ENCODE peak calls at places on chromosomes 11 and 22, in seven cellular contexts. O is OCI-LY7, H is PC-3, X is thyroid gland, V is WERI-Rb-1, T is ovary, N is lower lobe of right lung. K is an unnamed sample.
A peak's percentile ranks its signal among the peaks of the same experiment; 100 is the strongest.

GRCh38 chr11:46120711-46121327 is 435 bp downstream of the PHF21A start:
- DNase-seq in O (peak; percentile 54), H (no peak), X (peak; percentile 62), V (peak; percentile 57), T (peak; percentile 70), N (peak; percentile 46), K (peak; percentile 73)

GRCh38 chr11:107587306-107587979 is 3.5 kb upstream of the ELMOD1 start:
- DNase-seq in O (no peak), H (peak; percentile 47), X (no peak), V (no peak), T (no peak), N (no peak), K (no peak)

GRCh38 chr11:24820541-24820940 is 323.7 kb downstream of the LUZP2 start:
- DNase-seq in O (no peak), H (peak; percentile 42), X (no peak), V (no peak), T (no peak), N (no peak), K (peak; percentile 24)

GRCh38 chr22:35317680-35318290 is 18.1 kb downstream of the TOM1 start:
- DNase-seq in O (no peak), H (no peak), X (no peak), V (no peak), T (no peak), N (no peak), K (no peak)

GRCh38 chr11:129935723-129936122 is 40.3 kb upstream of the NFRKB start:
- DNase-seq in O (no peak), H (no peak), X (no peak), V (no peak), T (no peak), N (no peak), K (no peak)

GRCh38 chr11:8839957-8840945 is 70.7 kb upstream of the AKIP1 start:
- DNase-seq in O (no peak), H (peak; percentile 27), X (peak; percentile 70), V (no peak), T (no peak), N (no peak), K (peak; percentile 51)

GRCh38 chr11:12090761-12091261 is 19.6 kb upstream of the MICAL2 start:
- DNase-seq in O (no peak), H (peak; percentile 93), X (peak; percentile 32), V (no peak), T (no peak), N (peak; percentile 81), K (no peak)

GRCh38 chr22:49866646-49867045 is 13.0 kb downstream of the ZBED4 start:
- DNase-seq in O (no peak), H (no peak), X (no peak), V (no peak), T (no peak), N (no peak), K (no peak)

GRCh38 chr22:29043906-29044575 is 17.6 kb downstream of the C22orf31 start:
- DNase-seq in O (no peak), H (peak; percentile 51), X (no peak), V (no peak), T (no peak), N (no peak), K (peak; percentile 75)

GRCh38 chr22:23256986-23257888 is 76.9 kb downstream of the BCR start:
- DNase-seq in O (no peak), H (no peak), X (no peak), V (no peak), T (peak; percentile 72), N (no peak), K (peak; percentile 55)

GRCh38 chr11:68312117-68312779 is at the start of gene LRP5:
- DNase-seq in O (peak; percentile 16), H (peak; percentile 50), X (peak; percentile 53), V (peak; percentile 31), T (peak; percentile 67), N (no peak), K (peak; percentile 78)

GRCh38 chr22:50621491-50621880 is 6.5 kb downstream of the ARSA start:
- DNase-seq in O (peak; percentile 70), H (no peak), X (no peak), V (no peak), T (no peak), N (no peak), K (no peak)

GRCh38 chr11:88494857-88495256 is 157.3 kb upstream of the CTSC start:
- DNase-seq in O (no peak), H (peak; percentile 27), X (no peak), V (no peak), T (no peak), N (no peak), K (no peak)

GRCh38 chr22:39300198-39300830 is 19.1 kb downstream of the RPL3 start:
- DNase-seq in O (peak; percentile 47), H (no peak), X (no peak), V (no peak), T (no peak), N (peak; percentile 76), K (no peak)

GRCh38 chr11:124669193-124669592 is 4.3 kb downstream of the SIAE start:
- DNase-seq in O (peak; percentile 59), H (peak; percentile 76), X (peak; percentile 41), V (peak; percentile 43), T (peak; percentile 27), N (no peak), K (peak; percentile 71)

GRCh38 chr11:93887111-93887510 is 36.7 kb upstream of the VSTM5 start:
- DNase-seq in O (no peak), H (no peak), X (peak; percentile 37), V (no peak), T (no peak), N (no peak), K (no peak)

GRCh38 chr11:100805509-100806199 is 118.6 kb downstream of the ARHGAP42 start:
- DNase-seq in O (no peak), H (peak; percentile 86), X (no peak), V (no peak), T (no peak), N (no peak), K (no peak)

GRCh38 chr22:22770280-22770871 is 117.2 kb upstream of the IGLL5 start:
- DNase-seq in O (peak; percentile 59), H (peak; percentile 64), X (peak; percentile 40), V (peak; percentile 71), T (peak; percentile 50), N (no peak), K (peak; percentile 29)

GRCh38 chr22:42073568-42074152 is 388 bp upstream of the PHETA2 start:
- DNase-seq in O (no peak), H (no peak), X (no peak), V (no peak), T (peak; percentile 38), N (no peak), K (no peak)
- H3K4me3 ChIP-seq in O (no peak overlapping the region), H (no peak overlapping the region), X (peak overlapping the region; percentile 22), V (no peak overlapping the region), T (peak overlapping the region; percentile 66), N (peak overlapping the region; percentile 73), K (peak overlapping the region; percentile 82)

DNA sequence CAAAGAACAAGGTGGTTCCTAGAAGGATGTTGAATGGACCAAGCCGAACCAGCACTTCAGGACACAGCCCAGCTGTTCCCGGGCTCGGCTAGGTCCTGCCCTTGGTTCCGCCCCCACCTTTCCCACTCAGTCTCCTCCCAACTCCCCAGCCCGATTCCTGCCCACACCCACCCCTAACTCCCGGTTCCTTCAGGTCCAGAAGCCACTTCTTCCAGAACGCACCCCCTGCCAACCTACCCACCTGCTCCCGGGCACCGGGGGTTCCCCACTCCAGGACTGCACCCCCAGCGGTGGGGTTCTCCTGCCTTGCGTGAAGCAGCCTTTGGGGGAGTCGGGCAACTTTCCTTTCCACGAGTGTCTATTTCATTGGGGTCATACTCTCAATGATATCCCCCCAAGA is 30.7 kb downstream of the CERK start:
- DNase-seq in O (no peak), H (no peak), X (no peak), V (no peak), T (no peak), N (no peak), K (no peak)
- H3K36me3 ChIP-seq in O (peaks cover 67% of the 10 kb centered on the region), H (no peaks in the 10 kb centered on the region), X (peaks cover 49% of the 10 kb centered on the region), V (peaks cover 81% of the 10 kb centered on the region), T (no peaks in the 10 kb centered on the region), N (peaks cover 98% of the 10 kb centered on the region), K (peaks cover 81% of the 10 kb centered on the region)

GRCh38 chr11:6746626-6747025 is 25.1 kb downstream of the OR2AG2 start:
- DNase-seq in O (no peak), H (no peak), X (no peak), V (no peak), T (no peak), N (no peak), K (no peak)

GRCh38 chr11:6746086-6746618 is 25.6 kb downstream of the OR2AG2 start:
- DNase-seq in O (peak; percentile 73), H (no peak), X (no peak), V (no peak), T (no peak), N (no peak), K (no peak)

GRCh38 chr11:6747097-6747662 is 24.6 kb downstream of the OR2AG2 start:
- DNase-seq in O (no peak), H (no peak), X (no peak), V (no peak), T (no peak), N (no peak), K (no peak)

GRCh38 chr11:6745465-6746015 is 26.2 kb downstream of the OR2AG2 start:
- DNase-seq in O (no peak), H (no peak), X (no peak), V (no peak), T (no peak), N (no peak), K (no peak)

DNA sequence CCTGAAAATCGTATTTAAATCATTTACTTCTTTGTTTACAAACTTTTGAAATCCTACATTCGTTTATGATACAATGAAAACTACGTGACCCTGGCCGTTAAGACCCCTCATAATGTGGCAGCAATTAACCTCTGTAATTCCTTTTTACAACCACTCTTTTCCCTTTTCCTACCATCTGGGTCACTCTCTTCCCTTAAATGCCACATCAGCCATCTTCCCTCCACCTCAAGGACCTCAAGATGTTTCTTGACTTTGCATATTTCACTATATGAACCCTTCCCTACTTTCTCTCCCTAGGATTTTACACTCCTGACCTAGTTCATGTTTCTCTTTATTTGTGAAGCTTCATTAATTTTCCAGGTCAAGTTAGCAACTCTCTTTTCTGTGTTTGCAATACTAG is 26.8 kb downstream of the OR2AG2 start:
- DNase-seq in O (no peak), H (no peak), X (no peak), V (no peak), T (no peak), N (no peak), K (no peak)
- H3K4me3 ChIP-seq in O (no peak overlapping the region), H (no peak overlapping the region), X (no peak overlapping the region), V (no peak overlapping the region), T (no peak overlapping the region), N (peak overlapping the region; percentile 46), K (no peak overlapping the region)

GRCh38 chr22:40889116-40889515 is 27.2 kb upstream of the DNAJB7 start:
- DNase-seq in O (no peak), H (no peak), X (no peak), V (no peak), T (no peak), N (no peak), K (no peak)

GRCh38 chr22:40894417-40894816 is 32.5 kb upstream of the DNAJB7 start:
- DNase-seq in O (no peak), H (no peak), X (no peak), V (no peak), T (no peak), N (no peak), K (no peak)

DNA sequence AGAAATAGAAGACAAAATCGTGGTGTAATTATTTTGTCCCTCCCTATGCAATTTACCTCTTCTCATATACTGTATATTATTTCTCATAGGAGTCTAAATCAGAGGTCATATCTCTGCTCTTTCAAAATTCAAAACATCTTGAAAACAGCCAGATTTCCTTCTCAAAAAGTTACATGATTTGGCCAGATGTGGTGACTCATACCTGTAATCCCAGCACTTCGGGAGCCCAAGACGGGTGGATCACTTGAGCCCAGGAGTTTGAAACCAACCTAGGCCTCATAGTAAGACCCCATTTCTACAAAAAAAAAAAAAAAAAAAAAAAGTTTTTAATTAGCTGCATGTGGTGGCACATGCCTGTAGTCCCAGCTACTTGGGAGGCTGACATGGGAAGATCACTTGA is 29.0 kb upstream of the DNAJB7 start:
- DNase-seq in O (no peak), H (no peak), X (no peak), V (no peak), T (no peak), N (no peak), K (peak; percentile 40)
- H3K36me3 ChIP-seq in O (peaks cover 55% of the 10 kb centered on the region), H (peaks cover 6% of the 10 kb centered on the region), X (peaks cover 6% of the 10 kb centered on the region), V (peaks cover 27% of the 10 kb centered on the region), T (no peaks in the 10 kb centered on the region), N (peaks cover 75% of the 10 kb centered on the region), K (peaks cover 50% of the 10 kb centered on the region)

K was measured in adipocyte.